ENCODE peak calls at places on chromosome 16, in seven cellular contexts. H is uterus, S is K562, B is ovary, Q is IMR-90, I is body of pancreas, V is sigmoid colon. M is an unnamed sample.
A peak's percentile ranks its signal among the peaks of the same experiment; 100 is the strongest.

GRCh38 chr16:67481561-67482259 is 753 bp upstream of the ATP6V0D1 start:
- DNase-seq in V (peak; percentile 86), Q (peak; percentile 43), I (peak; percentile 61), B (peak; percentile 78), H (peak; percentile 59), S (no peak), M (no peak)

GRCh38 chr16:22386976-22387375 is 12.6 kb upstream of the CDR2 start:
- DNase-seq in S (no peak), B (no peak), I (no peak), V (no peak), Q (peak; percentile 95), H (no peak), M (no peak)

GRCh38 chr16:57764341-57765159 is 29.0 kb downstream of the KATNB1 start:
- DNase-seq in Q (peak; percentile 90), H (no peak), V (no peak), B (no peak), I (no peak), S (peak; percentile 100), M (peak; percentile 63)

GRCh38 chr16:66578596-66579531 is at the start of gene CMTM2:
- DNase-seq in V (no peak), I (no peak), Q (no peak), S (no peak), B (peak; percentile 37), H (no peak), M (no peak)

GRCh38 chr16:21598676-21599157 is 660 bp upstream of the METTL9 start:
- DNase-seq in V (no peak), S (no peak), I (no peak), Q (no peak), H (no peak), B (no peak), M (no peak)

GRCh38 chr16:15498427-15499175 is 64.2 kb downstream of the BMERB1 start:
- DNase-seq in S (no peak), Q (peak; percentile 71), B (no peak), H (no peak), I (no peak), V (no peak), M (no peak)

GRCh38 chr16:65318590-65319267 is 196.9 kb upstream of the CDH11 start:
- DNase-seq in H (no peak), B (no peak), V (no peak), I (no peak), Q (no peak), S (no peak), M (no peak)

GRCh38 chr16:28527985-28528384 is 10.8 kb downstream of the NUPR1 start:
- DNase-seq in Q (no peak), H (no peak), S (no peak), B (no peak), I (no peak), V (no peak), M (no peak)

GRCh38 chr16:70786020-70786419 is 14.9 kb downstream of the VAC14 start:
- DNase-seq in V (no peak), Q (no peak), H (no peak), B (no peak), I (no peak), S (no peak), M (no peak)

GRCh38 chr16:5056347-5056746 is 9.4 kb downstream of the C16orf89 start:
- DNase-seq in I (no peak), H (no peak), S (peak; percentile 63), B (no peak), V (no peak), Q (no peak), M (peak; percentile 60)

GRCh38 chr16:81567987-81568748 is 123.6 kb downstream of the CMIP start:
- DNase-seq in B (peak; percentile 46), V (no peak), S (no peak), I (no peak), Q (peak; percentile 43), H (peak; percentile 58), M (no peak)

GRCh38 chr16:75758215-75758614 is 31.9 kb upstream of the CPHXL start:
- DNase-seq in V (no peak), S (no peak), H (no peak), B (no peak), I (no peak), Q (peak; percentile 19), M (no peak)

GRCh38 chr16:70378869-70379493 is 32.3 kb downstream of the DDX19A start:
- DNase-seq in S (no peak), Q (no peak), B (no peak), I (no peak), H (no peak), V (no peak), M (no peak)

GRCh38 chr16:68592466-68593337 is 52.4 kb upstream of the CDH3 start:
- DNase-seq in B (no peak), Q (no peak), S (no peak), I (no peak), V (no peak), H (no peak), M (no peak)

DNA sequence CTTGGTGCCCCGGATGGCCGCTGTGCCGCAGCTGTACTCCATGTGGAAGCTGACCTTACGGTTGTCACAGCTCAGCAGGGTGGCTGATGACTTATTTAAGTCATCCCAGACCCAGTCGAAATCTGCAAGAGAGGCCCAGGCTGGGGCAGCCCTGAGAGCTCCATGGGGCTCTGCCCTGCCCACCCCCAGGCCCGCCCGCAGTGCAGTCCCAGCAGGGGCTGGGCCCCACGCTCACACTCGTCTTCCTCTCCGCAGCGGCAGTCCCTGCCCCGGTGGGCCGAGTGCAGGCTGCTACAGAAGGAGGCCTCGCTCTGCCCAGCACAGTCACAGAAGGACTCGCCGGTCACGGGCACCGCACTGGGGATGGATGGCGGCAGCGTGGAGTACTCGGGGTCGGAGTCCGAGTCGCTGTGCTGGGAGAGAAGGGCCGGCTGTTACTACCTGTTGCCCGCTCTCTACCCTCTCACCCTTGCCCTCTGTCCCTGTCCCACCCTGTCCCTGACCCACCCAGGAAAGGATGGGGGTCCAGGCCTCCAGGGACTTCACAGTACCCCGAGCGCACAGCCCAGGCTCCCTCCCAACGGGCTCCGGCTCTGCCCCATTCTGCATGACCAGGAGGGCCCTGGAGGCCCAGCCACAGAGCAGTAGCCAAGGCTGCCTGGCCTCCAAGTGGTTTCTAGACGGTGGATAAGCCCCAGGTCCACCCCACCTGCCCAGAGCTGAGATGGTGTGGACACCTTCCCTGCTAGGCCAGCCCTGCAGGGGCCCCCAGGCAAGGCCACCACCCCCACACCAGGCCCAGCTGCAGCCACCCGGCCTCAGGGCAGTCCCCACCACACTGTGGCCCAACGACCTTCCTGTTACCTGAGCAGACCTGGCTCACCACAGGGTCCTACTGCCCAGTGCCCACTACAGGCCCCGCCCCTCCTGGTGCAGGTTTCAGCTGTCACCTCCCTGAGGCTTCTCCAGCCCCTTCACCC is 3.9 kb downstream of the SPSB3 start:
- DNase-seq in I (no peak), V (no peak), B (peak; percentile 28), Q (no peak), H (no peak), S (no peak), M (no peak)
- TF ChIP-seq POLR2A in I (no peak), V (no peak), B (no peak), Q (no peak), H (no peak), S (peak; percentile 39), M (peak; percentile 14)

GRCh38 chr16:87496101-87496801 is 3.4 kb upstream of the ZCCHC14 start:
- DNase-seq in H (no peak), B (no peak), V (no peak), Q (no peak), I (no peak), S (no peak), M (no peak)

GRCh38 chr16:87490091-87490798 is 2.6 kb downstream of the ZCCHC14 start:
- DNase-seq in B (no peak), S (no peak), H (no peak), V (no peak), I (no peak), Q (no peak), M (no peak)

GRCh38 chr16:87495578-87495977 is 2.8 kb upstream of the ZCCHC14 start:
- DNase-seq in H (no peak), I (no peak), S (no peak), V (no peak), B (no peak), Q (no peak), M (no peak)

GRCh38 chr16:87492241-87492635 is 586 bp downstream of the ZCCHC14 start:
- DNase-seq in H (no peak), V (no peak), I (no peak), S (peak; percentile 61), Q (no peak), B (no peak), M (no peak)

DNA sequence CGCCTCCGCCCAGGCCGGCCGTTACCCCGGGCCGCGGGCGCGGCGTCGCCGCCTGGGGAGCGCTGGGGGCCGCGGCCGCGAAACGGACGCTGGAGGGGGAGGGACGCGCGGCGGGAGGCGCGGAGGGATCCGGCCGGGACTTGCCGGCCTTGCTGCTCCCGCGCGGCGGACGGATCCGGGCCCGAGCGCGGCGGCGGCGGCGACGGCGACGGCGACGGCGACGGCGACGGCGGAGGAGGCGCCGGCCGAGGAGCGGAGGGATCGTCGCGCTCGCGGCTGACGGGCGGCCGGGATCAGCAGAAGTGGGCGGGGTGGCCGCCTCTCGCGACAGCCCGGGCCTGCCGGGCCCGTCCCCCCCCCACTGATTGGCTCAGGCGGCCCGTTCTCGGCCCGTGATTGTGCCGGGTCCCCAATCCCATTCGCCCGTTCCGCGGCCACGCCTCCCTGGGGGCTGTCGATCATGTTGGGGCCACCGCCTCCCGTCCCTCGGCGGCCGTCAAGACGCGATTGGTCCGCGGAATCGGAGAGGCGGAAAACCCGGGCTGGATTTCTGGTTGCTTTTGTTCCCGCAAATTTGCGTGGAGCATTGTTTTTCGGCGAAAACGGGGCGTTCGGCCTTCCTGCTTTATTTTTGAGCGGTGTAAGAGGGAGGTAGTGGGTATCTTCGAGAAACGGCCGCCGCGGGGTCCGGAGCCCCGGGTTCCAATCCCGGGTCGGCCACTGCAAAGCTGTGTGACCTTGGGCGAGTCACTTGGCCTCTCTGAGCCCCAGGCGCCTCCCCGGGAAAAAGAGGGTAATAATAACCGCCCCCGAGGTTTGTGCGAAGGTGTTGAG is at the start of gene ZCCHC14:
- DNase-seq in B (peak; percentile 99), V (peak; percentile 99), S (peak; percentile 99), Q (peak; percentile 98), I (peak; percentile 100), H (peak; percentile 99), M (peak; percentile 99)
- TF ChIP-seq POLR2A in B (peak; percentile 69), V (no peak), S (no peak), Q (peak; percentile 54), I (peak; percentile 22), H (peak; percentile 92), M (no peak)

GRCh38 chr16:19446300-19446846 is 28.7 kb downstream of the TMC5 start:
- DNase-seq in Q (no peak), B (no peak), V (no peak), H (no peak), I (no peak), S (no peak), M (no peak)
- TF ChIP-seq POLR2A in Q (no peak), B (no peak), V (no peak), H (no peak), I (no peak), S (no peak), M (no peak)

GRCh38 chr16:30446203-30446595 is 525 bp upstream of the SEPHS2 start:
- DNase-seq in H (no peak), I (no peak), V (no peak), S (no peak), Q (no peak), B (no peak), M (no peak)

GRCh38 chr16:30444231-30445148 is 1.2 kb downstream of the SEPHS2 start:
- DNase-seq in H (no peak), Q (no peak), I (no peak), V (no peak), S (peak; percentile 28), B (no peak), M (no peak)

GRCh38 chr16:30447512-30448226 is 2.0 kb upstream of the SEPHS2 start:
- DNase-seq in I (no peak), H (no peak), S (no peak), V (no peak), Q (no peak), B (no peak), M (no peak)

GRCh38 chr16:30445149-30445407 is 596 bp downstream of the SEPHS2 start:
- DNase-seq in S (no peak), H (no peak), V (no peak), I (no peak), Q (no peak), B (no peak), M (no peak)

GRCh38 chr16:30445408-30446202 is at the start of gene SEPHS2:
- DNase-seq in S (peak; percentile 96), V (peak; percentile 99), Q (peak; percentile 97), H (peak; percentile 98), I (peak; percentile 98), B (peak; percentile 97), M (peak; percentile 86)
- TF ChIP-seq POLR2A in S (peak; percentile 98), V (peak; percentile 84), Q (peak; percentile 95), H (peak; percentile 93), I (peak; percentile 93), B (peak; percentile 38), M (peak; percentile 91)